ENCODE peak calls at places on chromosomes 4 and X, in seven cellular contexts. B, S, T, R, J, M and E are unnamed samples.

GRCh38 chr4:30721353-30722091 is 1.4 kb downstream of the PCDH7 start:
- DNase-seq in B (no peak), T (no peak), R (peak), S (peak), M (no peak), J (no peak), E (peak)

GRCh38 chr4:100168521-100168920 is 21.7 kb downstream of the DDIT4L start:
- DNase-seq in R (no peak), T (no peak), M (no peak), J (no peak), S (peak), B (no peak), E (no peak)

GRCh38 chrX:29012867-29013266 is 425.6 kb downstream of the IL1RAPL1 start:
- DNase-seq in B (no peak), R (no peak), M (no peak), S (no peak), J (no peak), T (no peak), E (no peak)

GRCh38 chr4:181261279-181261678 is 981.9 kb upstream of the TENM3 start:
- DNase-seq in R (no peak), B (no peak), M (no peak), S (peak), T (peak), J (peak), E (peak)

GRCh38 chr4:120977435-120977997 is 55.0 kb upstream of the PRDM5 start:
- DNase-seq in J (peak), R (no peak), T (peak), S (peak), B (no peak), M (peak), E (peak)

GRCh38 chr4:169723207-169723606 is 34.5 kb downstream of the HPF1 start:
- DNase-seq in S (peak), M (no peak), J (no peak), R (no peak), T (peak), B (no peak), E (no peak)

GRCh38 chrX:2231570-2232192 is 269.1 kb downstream of the DHRSX start:
- DNase-seq in R (no peak), J (no peak), M (no peak), T (no peak), B (no peak), S (no peak), E (no peak)

GRCh38 chrX:67693928-67694327 is 150.1 kb downstream of the AR start:
- DNase-seq in T (no peak), J (no peak), S (peak), M (peak), R (no peak), B (no peak), E (no peak)

GRCh38 chr4:105520819-105521790 is 31.3 kb upstream of the ARHGEF38 start:
- DNase-seq in S (peak), T (peak), B (no peak), M (peak), R (peak), J (peak), E (peak)

GRCh38 chr4:169121920-169122319 is 111.9 kb upstream of the CBR4 start:
- DNase-seq in R (no peak), M (peak), B (no peak), S (no peak), J (no peak), T (no peak), E (no peak)

GRCh38 chr4:52848255-52848654 is 13.9 kb upstream of the RASL11B start:
- DNase-seq in R (no peak), T (no peak), S (no peak), B (no peak), M (peak), J (no peak), E (no peak)

GRCh38 chr4:165631912-165632311 is 241.1 kb upstream of the TLL1 start:
- DNase-seq in J (no peak), T (no peak), M (no peak), R (no peak), B (no peak), S (no peak), E (no peak)

GRCh38 chr4:41838590-41838989 is 90.1 kb upstream of the PHOX2B start:
- DNase-seq in J (no peak), R (no peak), M (no peak), T (no peak), B (no peak), S (no peak), E (no peak)

GRCh38 chrX:47936224-47936939 is 67.4 kb downstream of the ZNF182 start:
- DNase-seq in M (no peak), R (no peak), T (no peak), S (no peak), J (no peak), B (peak), E (no peak)

GRCh38 chr4:182502074-182502473 is 258.9 kb downstream of the TENM3 start:
- DNase-seq in M (no peak), R (no peak), S (no peak), B (no peak), J (no peak), T (no peak), E (no peak)

GRCh38 chr4:186693159-186693815 is 30.4 kb downstream of the FAT1 start:
- DNase-seq in J (peak), R (no peak), M (peak), B (no peak), T (no peak), S (peak), E (peak)

GRCh38 chrX:47179221-47179927 is 14.3 kb upstream of the UBA1 start:
- DNase-seq in M (peak), T (no peak), B (no peak), R (no peak), J (no peak), S (peak), E (no peak)

GRCh38 chrX:132015875-132016274 is 7.2 kb upstream of the STK26 start:
- DNase-seq in S (no peak), B (no peak), R (no peak), M (no peak), T (no peak), J (no peak), E (no peak)

GRCh38 chr4:139593091-139593564 is 37.1 kb upstream of the SETD7 start:
- DNase-seq in J (peak), T (no peak), M (peak), S (peak), B (no peak), R (no peak), E (no peak)

GRCh38 chrX:38055170-38055847 is 49.0 kb downstream of the SYTL5 start:
- DNase-seq in J (no peak), S (peak), M (peak), T (no peak), R (no peak), B (no peak), E (no peak)

GRCh38 chr4:9924750-9925149 is 96.5 kb downstream of the SLC2A9 start:
- DNase-seq in B (no peak), T (no peak), J (no peak), M (peak), R (no peak), S (no peak), E (peak)

GRCh38 chr4:152691761-152692160 is 12.0 kb upstream of the TMEM154 start:
- DNase-seq in R (no peak), T (no peak), S (no peak), J (no peak), B (no peak), M (no peak), E (no peak)

GRCh38 chrX:43349363-43349762 is 306.7 kb upstream of the MAOA start:
- DNase-seq in M (peak), T (peak), J (no peak), S (peak), R (peak), B (no peak), E (peak)

GRCh38 chr4:54924891-54925290 is 200.5 kb downstream of the KDR start:
- DNase-seq in R (no peak), J (no peak), B (no peak), T (no peak), M (peak), S (no peak), E (no peak)

GRCh38 chr4:173564461-173564860 is 34.4 kb upstream of the HAND2 start:
- DNase-seq in B (no peak), R (no peak), S (no peak), J (no peak), T (no peak), M (no peak), E (no peak)

GRCh38 chr4:176902710-176903323 is 110.1 kb upstream of the VEGFC start:
- DNase-seq in J (peak), S (peak), R (no peak), T (no peak), B (no peak), M (peak), E (no peak)

GRCh38 chr4:184400375-184400870 is 73.9 kb downstream of the IRF2 start:
- DNase-seq in B (peak), S (peak), R (no peak), T (no peak), J (peak), M (peak), E (peak)

GRCh38 chr4:186781032-186781917 is 57.6 kb upstream of the FAT1 start:
- DNase-seq in J (peak), S (no peak), T (no peak), R (no peak), M (peak), B (no peak), E (peak)

GRCh38 chr4:151540728-151541437 is 131.9 kb downstream of the FHIP1A start:
- DNase-seq in R (no peak), T (no peak), M (peak), B (no peak), S (peak), J (peak), E (peak)

GRCh38 chrX:130778773-130779172 is 124.2 kb downstream of the ENOX2 start:
- DNase-seq in R (no peak), B (no peak), J (no peak), M (peak), T (no peak), S (peak), E (no peak)

GRCh38 chrX:915427-916234 is 285.0 kb downstream of the SHOX start:
- DNase-seq in M (no peak), B (no peak), T (no peak), S (no peak), R (no peak), J (no peak), E (no peak)

GRCh38 chr4:105998210-105998609 is 102.9 kb downstream of the NPNT start:
- DNase-seq in R (no peak), S (no peak), M (no peak), J (no peak), T (no peak), B (no peak), E (peak)

GRCh38 chr4:165651901-165652300 is 221.1 kb upstream of the TLL1 start:
- DNase-seq in M (no peak), B (no peak), S (no peak), R (no peak), T (no peak), J (no peak), E (no peak)

GRCh38 chr4:163113921-163114703 is 52.6 kb downstream of the NAF1 start:
- DNase-seq in T (no peak), J (no peak), R (no peak), B (no peak), M (no peak), S (peak), E (no peak)

GRCh38 chrX:129445436-129445835 is 77.9 kb downstream of the SMARCA1 start:
- DNase-seq in M (no peak), R (no peak), S (no peak), J (no peak), B (no peak), T (no peak), E (no peak)

GRCh38 chrX:129452523-129452922 is 70.8 kb downstream of the SMARCA1 start:
- DNase-seq in M (no peak), B (no peak), S (no peak), R (no peak), T (no peak), J (no peak), E (no peak)

GRCh38 chrX:129450123-129450522 is 73.2 kb downstream of the SMARCA1 start:
- DNase-seq in R (no peak), B (no peak), J (no peak), M (no peak), T (no peak), S (no peak), E (no peak)

DNA sequence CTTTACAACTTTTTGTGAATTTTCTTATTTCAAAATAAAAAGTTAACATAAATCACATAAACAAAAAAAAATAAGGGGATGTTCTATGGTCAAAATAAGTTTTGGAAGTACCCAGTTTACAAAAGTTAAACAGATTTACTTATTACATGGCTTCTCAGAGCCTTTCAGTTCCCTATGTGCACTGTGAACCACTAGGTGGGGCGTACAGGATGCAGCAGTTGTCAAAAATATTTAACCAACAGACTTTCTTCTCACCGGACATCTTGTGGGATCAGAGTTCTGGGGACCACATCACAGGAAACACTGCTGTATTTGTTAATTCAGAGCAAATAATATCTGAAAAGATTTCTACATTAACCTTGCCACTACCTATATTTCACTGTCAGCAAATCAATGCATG is 74.1 kb downstream of the SMARCA1 start:
- DNase-seq in M (no peak), J (no peak), S (no peak), T (peak), R (no peak), B (no peak), E (no peak)
- TF ChIP-seq CTCF in M (no peak), J (no peak), S (no peak), T (no peak), R (peak), B (no peak), E (no peak)

GRCh38 chr4:102730968-102731533 is 29.7 kb downstream of the MANBA start:
- DNase-seq in T (peak), M (no peak), S (no peak), J (no peak), B (no peak), R (no peak), E (no peak)
- TF ChIP-seq CTCF in T (no peak), M (no peak), S (peak), J (peak), B (no peak), R (no peak), E (no peak)

DNA sequence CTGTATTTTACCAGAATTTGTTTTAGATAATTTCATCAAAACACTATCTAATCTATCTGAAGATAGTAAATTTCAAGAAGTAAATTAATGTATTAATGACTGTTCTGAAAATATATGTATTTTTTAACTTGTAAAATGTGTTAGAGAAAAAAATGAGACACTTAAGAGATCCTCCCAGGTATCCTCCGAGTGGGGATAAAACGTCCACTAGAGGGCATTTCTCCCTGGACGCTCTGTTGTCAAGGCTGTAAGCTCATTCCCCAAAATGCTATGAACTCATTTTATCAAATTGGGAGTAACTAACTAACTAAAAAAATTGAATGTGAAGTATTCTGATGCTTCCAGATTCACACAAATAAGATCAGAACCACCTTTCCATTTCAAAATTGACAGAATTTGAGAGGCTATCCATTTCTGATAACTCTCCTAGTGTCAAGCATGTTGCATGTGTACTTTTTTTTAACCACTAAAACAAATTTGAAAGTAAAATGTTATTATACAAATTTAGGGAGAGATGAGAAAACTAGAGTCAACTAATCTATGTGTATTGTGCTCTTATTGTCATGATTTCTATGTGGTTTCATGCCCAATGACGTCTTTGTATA is 337.3 kb upstream of the HS3ST1 start:
- DNase-seq in T (peak), M (peak), J (no peak), R (peak), B (no peak), S (peak), E (peak)
- TF ChIP-seq CTCF in T (peak), M (peak), J (peak), R (peak), B (peak), S (peak), E (peak)

GRCh38 chr4:1763550-1764080 is 29.5 kb upstream of the FGFR3 start:
- DNase-seq in M (no peak), J (no peak), S (peak), T (peak), R (no peak), B (no peak), E (no peak)
- TF ChIP-seq CTCF in M (peak), J (peak), S (no peak), T (no peak), R (no peak), B (no peak), E (no peak)

DNA sequence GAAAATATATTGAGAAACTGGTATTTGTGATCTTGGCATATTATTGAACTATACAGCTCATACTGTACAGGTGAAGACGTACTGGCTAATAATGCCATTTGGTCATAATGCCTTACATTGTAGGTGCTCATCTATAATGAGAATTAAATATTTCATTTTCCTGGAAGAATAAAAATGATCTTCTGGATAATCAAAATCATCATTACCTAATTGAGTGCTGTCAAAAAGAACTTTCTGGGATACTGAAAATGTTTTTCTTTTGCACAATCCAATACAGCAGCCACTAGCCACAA is 4.1 kb downstream of the RASGEF1B start:
- DNase-seq in J (no peak), B (no peak), S (no peak), T (no peak), R (no peak), M (no peak), E (no peak)
- TF ChIP-seq CTCF in J (no peak), B (peak), S (no peak), T (no peak), R (no peak), M (no peak), E (no peak)

GRCh38 chr4:48270516-48270897 is 869 bp upstream of the TEC start:
- DNase-seq in B (no peak), S (no peak), M (no peak), J (no peak), T (no peak), R (no peak), E (no peak)

GRCh38 chr4:48271626-48272025 is 2.0 kb upstream of the TEC start:
- DNase-seq in B (no peak), R (no peak), M (no peak), S (no peak), J (no peak), T (no peak), E (no peak)

GRCh38 chr4:48268956-48269860 is at the start of gene TEC:
- DNase-seq in J (no peak), M (peak), R (peak), B (peak), S (peak), T (peak), E (peak)

GRCh38 chr4:48271048-48271452 is 1.4 kb upstream of the TEC start:
- DNase-seq in R (no peak), T (no peak), J (no peak), S (no peak), M (no peak), B (no peak), E (no peak)

GRCh38 chr4:48269861-48270515 is 350 bp upstream of the TEC start:
- DNase-seq in B (peak), R (peak), T (peak), S (peak), J (no peak), M (peak), E (peak)
- TF ChIP-seq CTCF in B (peak), R (peak), T (peak), S (peak), J (peak), M (peak), E (no peak)

GRCh38 chr4:95641571-95641970 is 92.8 kb upstream of the UNC5C start:
- DNase-seq in B (no peak), R (no peak), M (no peak), S (no peak), J (no peak), T (no peak), E (no peak)

GRCh38 chr4:95636061-95636460 is 87.3 kb upstream of the UNC5C start:
- DNase-seq in R (no peak), T (no peak), B (no peak), S (no peak), M (no peak), J (no peak), E (no peak)

GRCh38 chr4:95640337-95640736 is 91.6 kb upstream of the UNC5C start:
- DNase-seq in R (no peak), S (no peak), B (no peak), M (no peak), J (no peak), T (no peak), E (no peak)

GRCh38 chr4:95638920-95639501 is 90.2 kb upstream of the UNC5C start:
- DNase-seq in R (no peak), B (no peak), T (peak), M (peak), J (no peak), S (no peak), E (no peak)

DNA sequence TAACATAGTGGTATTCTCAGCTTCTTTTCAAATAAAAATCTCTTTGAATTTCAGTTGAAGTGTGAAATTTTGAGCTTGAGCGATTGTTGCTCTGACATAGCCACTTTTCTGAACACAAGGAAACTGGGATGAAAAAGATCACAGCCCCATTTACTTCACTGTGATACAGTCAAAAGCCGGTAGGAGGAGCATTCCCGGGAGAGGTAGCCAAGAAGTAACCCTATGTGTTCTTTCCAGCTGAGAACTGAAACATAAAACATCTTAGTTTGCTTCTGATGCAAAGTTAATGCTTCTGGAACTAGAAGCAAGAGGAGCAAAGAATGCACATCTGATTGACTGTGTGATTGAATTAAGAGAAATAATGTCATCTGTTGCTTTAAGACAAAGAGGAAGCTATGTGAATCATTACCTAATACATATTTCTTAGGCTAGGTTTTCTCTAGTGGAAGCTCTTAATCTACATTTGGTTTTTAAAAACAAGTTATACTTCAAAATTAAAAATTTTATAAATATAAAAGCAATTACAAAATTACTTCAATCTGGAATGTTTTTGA is 88.4 kb upstream of the UNC5C start:
- DNase-seq in S (peak), R (peak), T (no peak), B (no peak), M (peak), J (no peak), E (no peak)
- TF ChIP-seq CTCF in S (peak), R (peak), T (no peak), B (no peak), M (peak), J (peak), E (no peak)